ENCODE peak calls at places on chromosomes 2 and 18, in seven cellular contexts. V, H, M, I, N, E and C are unnamed samples.

GRCh38 chr2:28445448-28446258 is 50.2 kb upstream of the PLB1 start:
- DNase-seq in V (no peak), H (no peak), M (no peak), I (no peak), N (peak), E (peak), C (peak)

GRCh38 chr2:12050381-12050780 is 303.9 kb downstream of the LPIN1 start:
- DNase-seq in V (no peak), H (no peak), M (no peak), I (no peak), N (no peak), E (peak), C (peak)

GRCh38 chr2:237459741-237460174 is 27.3 kb upstream of the MLPH start:
- DNase-seq in V (no peak), H (no peak), M (no peak), I (no peak), N (no peak), E (peak), C (peak)

GRCh38 chr2:120060088-120060623 is 47.3 kb downstream of the EPB41L5 start:
- DNase-seq in V (no peak), H (no peak), M (no peak), I (no peak), N (no peak), E (no peak), C (no peak)

GRCh38 chr2:151025816-151026215 is 235.8 kb downstream of the RBM43 start:
- DNase-seq in V (no peak), H (no peak), M (no peak), I (no peak), N (no peak), E (no peak), C (no peak)

GRCh38 chr18:22267697-22268096 is 98.3 kb downstream of the GATA6 start:
- DNase-seq in V (no peak), H (no peak), M (peak), I (no peak), N (no peak), E (no peak), C (no peak)

GRCh38 chr2:46988733-46989481 is 73.3 kb upstream of the MCFD2 start:
- DNase-seq in V (no peak), H (no peak), M (peak), I (no peak), N (no peak), E (no peak), C (no peak)

GRCh38 chr2:160269365-160269764 is 69.3 kb upstream of the ITGB6 start:
- DNase-seq in V (no peak), H (no peak), M (peak), I (no peak), N (no peak), E (peak), C (no peak)

GRCh38 chr2:234691968-234692955 is 195.4 kb upstream of the ARL4C start:
- DNase-seq in V (no peak), H (no peak), M (no peak), I (no peak), N (no peak), E (no peak), C (no peak)

GRCh38 chr2:216034065-216034464 is 20.7 kb upstream of the MREG start:
- DNase-seq in V (peak), H (peak), M (peak), I (peak), N (no peak), E (peak), C (no peak)

GRCh38 chr2:111072220-111072871 is 48.4 kb upstream of the BCL2L11 start:
- DNase-seq in V (no peak), H (no peak), M (no peak), I (no peak), N (peak), E (peak), C (peak)

GRCh38 chr18:76564636-76565237 is 69.7 kb upstream of the ZNF516 start:
- DNase-seq in V (no peak), H (no peak), M (peak), I (no peak), N (no peak), E (no peak), C (no peak)

GRCh38 chr18:76566987-76567386 is 71.9 kb upstream of the ZNF516 start:
- DNase-seq in V (no peak), H (no peak), M (no peak), I (no peak), N (no peak), E (no peak), C (no peak)

GRCh38 chr18:76567835-76568445 is 72.9 kb upstream of the ZNF516 start:
- DNase-seq in V (no peak), H (no peak), M (no peak), I (no peak), N (no peak), E (no peak), C (no peak)

GRCh38 chr18:76564117-76564516 is 69.1 kb upstream of the ZNF516 start:
- DNase-seq in V (no peak), H (no peak), M (no peak), I (no peak), N (peak), E (peak), C (no peak)

GRCh38 chr18:76565238-76566173 is 70.5 kb upstream of the ZNF516 start:
- DNase-seq in V (no peak), H (peak), M (peak), I (no peak), N (peak), E (peak), C (peak)
- H3K4me3 ChIP-seq in V (no peak), H (peak), M (no peak), I (no peak), N (no peak), E (peak), C (peak)

DNA sequence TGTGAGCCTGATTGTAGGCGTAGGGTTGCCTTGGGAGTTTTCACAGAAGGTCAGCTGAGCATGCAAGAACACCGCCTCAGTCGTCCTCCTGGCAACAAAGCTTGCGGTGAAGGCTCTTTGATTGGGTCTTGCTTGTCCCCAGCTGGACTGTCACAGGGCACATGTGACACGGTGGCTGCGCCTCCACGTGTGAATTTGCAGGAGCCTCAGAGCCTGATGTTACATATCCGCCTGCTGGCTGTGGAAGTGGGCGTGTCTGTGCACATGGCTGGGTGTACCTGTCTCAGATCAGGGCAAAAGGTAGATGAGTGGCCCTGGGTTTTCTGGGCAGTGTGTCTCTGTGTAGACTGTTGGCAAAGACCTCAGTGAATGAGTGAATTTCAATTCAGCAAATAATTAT is 228.8 kb downstream of the HAUS1 start:
- DNase-seq in V (no peak), H (no peak), M (no peak), I (no peak), N (no peak), E (no peak), C (no peak)
- H3K4me3 ChIP-seq in V (no peak), H (no peak), M (peak), I (no peak), N (peak), E (no peak), C (no peak)

GRCh38 chr2:59068255-59068654 is 827.1 kb upstream of the FANCL start:
- DNase-seq in V (no peak), H (no peak), M (no peak), I (no peak), N (no peak), E (no peak), C (no peak)
- H3K4me3 ChIP-seq in V (no peak), H (no peak), M (no peak), I (no peak), N (no peak), E (no peak), C (no peak)

DNA sequence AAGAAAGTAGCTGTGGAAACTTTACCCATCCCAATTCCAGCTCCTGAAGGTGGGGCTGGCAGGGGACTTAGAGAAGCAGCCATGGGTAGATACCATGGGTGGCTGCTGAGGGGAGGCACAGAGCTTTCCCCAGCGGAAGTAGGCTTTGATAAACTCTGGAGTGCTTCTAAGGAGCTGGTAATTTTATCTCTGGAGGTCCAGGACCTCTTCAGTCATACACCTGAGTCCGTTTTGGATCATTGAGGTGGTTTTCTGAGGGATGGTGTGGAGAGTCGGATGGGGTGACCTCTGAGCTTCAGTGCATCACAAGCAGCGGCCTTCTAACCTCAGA is 36.7 kb upstream of the BMP10 start:
- DNase-seq in V (no peak), H (no peak), M (no peak), I (no peak), N (no peak), E (no peak), C (no peak)
- H3K4me3 ChIP-seq in V (no peak), H (no peak), M (no peak), I (no peak), N (no peak), E (no peak), C (no peak)

DNA sequence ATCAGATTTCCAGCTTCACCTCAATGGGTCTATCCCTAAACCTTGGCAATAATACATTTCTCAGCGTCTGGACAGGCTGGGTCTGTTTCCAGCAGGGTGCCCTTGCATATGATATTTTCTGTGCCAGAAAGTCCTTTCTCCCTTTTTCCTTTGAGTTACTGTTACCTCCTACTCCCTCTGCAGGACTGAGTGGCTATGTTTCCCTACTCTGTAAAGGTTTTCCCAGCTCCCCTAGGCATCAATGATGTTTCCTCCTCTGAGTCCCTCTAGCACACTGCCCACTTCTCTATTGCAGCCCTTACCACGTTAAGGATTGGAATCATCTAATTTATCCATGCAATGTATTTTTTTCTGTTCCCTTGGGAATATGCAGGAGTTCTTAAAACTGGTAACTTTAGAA is 118.3 kb upstream of the REV1 start:
- DNase-seq in V (no peak), H (no peak), M (no peak), I (no peak), N (no peak), E (peak), C (no peak)
- H3K4me3 ChIP-seq in V (no peak), H (no peak), M (no peak), I (no peak), N (no peak), E (no peak), C (no peak)